ENCODE peak calls at places on chromosomes 13 and 19, in seven cellular contexts. A is body of pancreas, Q is transverse colon, H is right lobe of liver, N is IMR-90, L is heart left ventricle, G is neuronal stem cell. E is an unnamed sample.

GRCh38 chr13:95258619-95259194 is 42.5 kb downstream of the ABCC4 start:
- DNase-seq in A (no peak), Q (no peak), H (no peak), N (no peak), L (no peak), G (no peak), E (no peak)

GRCh38 chr19:31701146-31701545 is 351.9 kb upstream of the TSHZ3 start:
- DNase-seq in A (no peak), Q (no peak), H (no peak), N (no peak), L (no peak), G (no peak), E (no peak)

GRCh38 chr13:28492527-28493367 is 2.2 kb downstream of the FLT1 start:
- DNase-seq in A (no peak), Q (no peak), H (no peak), N (no peak), L (no peak), G (peak; percentile 26), E (no peak)

GRCh38 chr19:12885749-12886706 is 973 bp downstream of the KLF1 start:
- DNase-seq in A (no peak), Q (no peak), H (no peak), N (no peak), L (no peak), G (no peak), E (peak; percentile 63)

GRCh38 chr13:85277753-85278152 is 521.5 kb downstream of the SLITRK6 start:
- DNase-seq in A (no peak), Q (no peak), H (no peak), N (peak; percentile 21), L (no peak), G (no peak), E (no peak)

GRCh38 chr19:33292595-33293254 is 9.6 kb downstream of the CEBPA start:
- DNase-seq in A (no peak), Q (peak; percentile 78), H (peak; percentile 93), N (no peak), L (peak; percentile 51), G (no peak), E (peak; percentile 74)

GRCh38 chr19:53659292-53659691 is 27.5 kb downstream of the DPRX start:
- DNase-seq in A (peak; percentile 10), Q (no peak), H (no peak), N (no peak), L (no peak), G (no peak), E (no peak)

GRCh38 chr13:57865600-57866294 is 234.2 kb downstream of the PCDH17 start:
- DNase-seq in A (no peak), Q (no peak), H (no peak), N (no peak), L (no peak), G (no peak), E (no peak)

GRCh38 chr13:24220086-24220703 is 59.7 kb downstream of the SPATA13 start:
- DNase-seq in A (peak; percentile 89), Q (peak; percentile 59), H (no peak), N (peak; percentile 88), L (no peak), G (peak; percentile 78), E (peak; percentile 89)

GRCh38 chr13:42363941-42364612 is 92.1 kb downstream of the AKAP11 start:
- DNase-seq in A (no peak), Q (no peak), H (no peak), N (peak; percentile 17), L (no peak), G (no peak), E (no peak)

GRCh38 chr13:79799049-79799448 is 318.1 kb downstream of the NDFIP2 start:
- DNase-seq in A (no peak), Q (no peak), H (no peak), N (no peak), L (no peak), G (no peak), E (no peak)

GRCh38 chr13:77919351-77920294 is 992 bp upstream of the EDNRB start:
- DNase-seq in A (peak; percentile 36), Q (peak; percentile 21), H (peak; percentile 47), N (peak; percentile 15), L (peak; percentile 77), G (peak; percentile 18), E (peak; percentile 59)

GRCh38 chr13:84831666-84832657 is 949.7 kb upstream of the SLITRK1 start:
- DNase-seq in A (no peak), Q (no peak), H (no peak), N (no peak), L (no peak), G (no peak), E (no peak)

GRCh38 chr13:95269756-95270155 is 31.5 kb downstream of the ABCC4 start:
- DNase-seq in A (no peak), Q (no peak), H (no peak), N (no peak), L (no peak), G (no peak), E (no peak)

GRCh38 chr13:31968473-31968872 is 63.1 kb upstream of the FRY start:
- DNase-seq in A (peak; percentile 68), Q (peak; percentile 26), H (no peak), N (no peak), L (no peak), G (no peak), E (no peak)

GRCh38 chr13:27556109-27556508 is 64.2 kb downstream of the LNX2 start:
- DNase-seq in A (peak; percentile 31), Q (no peak), H (no peak), N (peak; percentile 78), L (no peak), G (no peak), E (no peak)

GRCh38 chr19:51075998-51076397 is 6.7 kb downstream of the KLK14 start:
- DNase-seq in A (no peak), Q (no peak), H (no peak), N (no peak), L (no peak), G (no peak), E (no peak)

GRCh38 chr19:2253106-2254051 is 2.8 kb downstream of the JSRP1 start:
- DNase-seq in A (no peak), Q (no peak), H (no peak), N (no peak), L (peak; percentile 55), G (no peak), E (no peak)

GRCh38 chr13:108033800-108034707 is 181.3 kb downstream of the LIG4 start:
- DNase-seq in A (peak; percentile 6), Q (no peak), H (no peak), N (no peak), L (no peak), G (no peak), E (no peak)

GRCh38 chr19:17125052-17125727 is 49.6 kb downstream of the MYO9B start:
- DNase-seq in A (no peak), Q (no peak), H (no peak), N (peak; percentile 34), L (no peak), G (no peak), E (no peak)

GRCh38 chr19:38216785-38217746 is 7.0 kb downstream of the DPF1 start:
- DNase-seq in A (no peak), Q (peak; percentile 21), H (no peak), N (no peak), L (no peak), G (no peak), E (no peak)

GRCh38 chr13:106617561-106617960 is 49.6 kb upstream of the ARGLU1 start:
- DNase-seq in A (no peak), Q (no peak), H (no peak), N (peak; percentile 39), L (no peak), G (peak; percentile 35), E (no peak)

GRCh38 chr19:741506-742131 is 9.3 kb upstream of the MISP start:
- DNase-seq in A (no peak), Q (no peak), H (no peak), N (no peak), L (no peak), G (no peak), E (no peak)

GRCh38 chr13:93534181-93534700 is 307.6 kb downstream of the GPC6 start:
- DNase-seq in A (no peak), Q (no peak), H (no peak), N (no peak), L (no peak), G (no peak), E (no peak)

GRCh38 chr19:10654610-10655456 is 687 bp downstream of the ILF3 start:
- DNase-seq in A (peak; percentile 29), Q (peak; percentile 52), H (peak; percentile 58), N (no peak), L (peak; percentile 77), G (peak; percentile 84), E (peak; percentile 69)

GRCh38 chr19:7194566-7194965 is 99.6 kb downstream of the INSR start:
- DNase-seq in A (peak; percentile 46), Q (no peak), H (no peak), N (no peak), L (no peak), G (no peak), E (no peak)
- H3K4me1 ChIP-seq in A (peaks cover 63% of the 10 kb centered on the region), Q (peaks cover 6% of the 10 kb centered on the region), H (peaks cover 22% of the 10 kb centered on the region), N (no peaks in the 10 kb centered on the region), L (peaks cover 25% of the 10 kb centered on the region), G (peaks cover 5% of the 10 kb centered on the region), E (peaks cover 18% of the 10 kb centered on the region)

GRCh38 chr19:52397310-52398090 is at the start of gene ZNF528:
- DNase-seq in A (peak; percentile 96), Q (peak; percentile 96), H (peak; percentile 94), N (peak; percentile 92), L (peak; percentile 99), G (peak; percentile 27), E (peak; percentile 95)
- H3K9me3 ChIP-seq in A (no peaks in the 10 kb centered on the region), Q (peaks cover 15% of the 10 kb centered on the region), H (no peaks in the 10 kb centered on the region), N (peaks cover 23% of the 10 kb centered on the region), L (no peaks in the 10 kb centered on the region), G (peaks cover 50% of the 10 kb centered on the region), E (peaks cover 44% of the 10 kb centered on the region)

DNA sequence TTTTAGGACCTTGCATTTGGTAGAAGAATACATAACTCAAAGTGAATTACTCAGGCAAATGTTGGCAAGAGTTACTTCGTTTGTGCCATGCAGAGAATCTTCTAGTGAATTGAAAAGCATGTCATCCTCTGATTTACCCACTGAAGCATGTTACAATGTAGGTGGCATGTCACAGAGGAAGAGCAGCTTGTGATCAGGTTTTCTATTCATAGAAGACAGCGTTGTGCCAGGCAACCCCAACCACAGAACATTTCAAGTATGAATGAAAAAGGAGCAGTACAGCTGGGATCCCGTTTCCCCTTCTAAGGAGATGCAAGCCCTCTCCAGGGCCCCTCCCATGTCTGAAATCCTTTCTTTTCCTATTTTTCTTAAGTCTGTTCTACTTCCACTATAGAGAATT is 6.0 kb upstream of the KATNAL1 start:
- DNase-seq in A (no peak), Q (no peak), H (no peak), N (no peak), L (no peak), G (no peak), E (no peak)
- H3K4me3 ChIP-seq in A (no peak overlapping the region), Q (no peak overlapping the region), H (no peak overlapping the region), N (no peak overlapping the region), L (no peak overlapping the region), G (no peak overlapping the region), E (no peak overlapping the region)

GRCh38 chr19:5622465-5623396 is at the start of the genes SAFB and SAFB2:
- DNase-seq in A (peak; percentile 100), Q (peak; percentile 100), H (peak; percentile 99), N (peak; percentile 100), L (peak; percentile 100), G (peak; percentile 100), E (peak; percentile 100)
- H3K4me1 ChIP-seq in A (peaks cover 64% of the 10 kb centered on the region), Q (peaks cover 32% of the 10 kb centered on the region), H (peaks cover 53% of the 10 kb centered on the region), N (peaks cover 18% of the 10 kb centered on the region), L (peaks cover 81% of the 10 kb centered on the region), G (peaks cover 26% of the 10 kb centered on the region), E (peaks cover 46% of the 10 kb centered on the region)

GRCh38 chr19:6796278-6796677 is 23.8 kb downstream of the VAV1 start:
- DNase-seq in A (no peak), Q (no peak), H (no peak), N (no peak), L (no peak), G (no peak), E (no peak)
- H3K9me3 ChIP-seq in A (no peaks in the 10 kb centered on the region), Q (no peaks in the 10 kb centered on the region), H (no peaks in the 10 kb centered on the region), N (peaks cover 12% of the 10 kb centered on the region), L (no peaks in the 10 kb centered on the region), G (peaks cover 2% of the 10 kb centered on the region), E (peaks cover 4% of the 10 kb centered on the region)